ENCODE peak calls at places on chromosomes 4 and X, in ten cellular contexts. I is heart left ventricle; C is H9; A is cardiac muscle cell; E is CD4-positive, alpha-beta T cell; D is esophagus squamous epithelium; Q is fibroblast of lung; V is CD8-positive, alpha-beta memory T cell; G is neural progenitor cell; L is hepatocyte. S is an unnamed sample.

GRCh38 chr4:109810580-109811387 is 4.8 kb upstream of the GAR1 start:
- DNase-seq in A (no peak), Q (no peak), L (no peak), G (no peak), V (no peak), I (no peak), D (no peak), E (no peak), C (no peak), S (no peak)

GRCh38 chr4:10082047-10082446 is 34.6 kb downstream of the WDR1 start:
- DNase-seq in V (no peak), C (no peak), I (peak), L (no peak), D (no peak), A (no peak), Q (no peak), E (no peak), G (no peak), S (no peak)

GRCh38 chr4:184103755-184104367 is 113.8 kb downstream of the ENPP6 start:
- DNase-seq in Q (no peak), I (peak), G (peak), V (no peak), D (no peak), L (no peak), A (peak), E (no peak), C (no peak), S (no peak)

GRCh38 chr4:80243274-80244018 is 23.0 kb upstream of the FGF5 start:
- DNase-seq in D (no peak), L (no peak), Q (no peak), E (no peak), G (no peak), A (peak), C (no peak), I (no peak), V (no peak), S (no peak)

GRCh38 chr4:41678086-41678485 is 70.4 kb downstream of the PHOX2B start:
- DNase-seq in Q (peak), L (no peak), I (no peak), C (no peak), D (no peak), A (no peak), E (no peak), V (no peak), G (no peak), S (no peak)

GRCh38 chr4:150821641-150822040 is 193.4 kb downstream of the LRBA start:
- DNase-seq in L (no peak), E (no peak), V (no peak), I (no peak), D (no peak), A (peak), Q (peak), G (no peak), C (no peak), S (no peak)

GRCh38 chrX:21354725-21355124 is 19.5 kb upstream of the CNKSR2 start:
- DNase-seq in V (no peak), C (no peak), D (no peak), L (no peak), I (no peak), G (no peak), A (no peak), E (no peak), Q (no peak), S (no peak)

GRCh38 chr4:121050251-121050650 is 22.1 kb downstream of the NDNF start:
- DNase-seq in D (no peak), L (peak), A (no peak), V (no peak), G (no peak), Q (peak), C (no peak), I (no peak), E (no peak), S (no peak)

GRCh38 chrX:136431625-136432024 is 56.1 kb upstream of the BRS3 start:
- DNase-seq in G (no peak), C (no peak), L (no peak), D (no peak), A (no peak), V (no peak), Q (no peak), I (no peak), E (no peak), S (no peak)

GRCh38 chrX:72620550-72621145 is 48.0 kb upstream of the HDAC8 start:
- DNase-seq in E (no peak), D (no peak), A (no peak), V (no peak), G (no peak), C (no peak), Q (peak), I (peak), L (peak), S (no peak)

GRCh38 chrX:43644124-43644701 is 11.9 kb upstream of the MAOA start:
- DNase-seq in V (no peak), L (peak), D (no peak), Q (peak), G (peak), I (no peak), E (no peak), C (no peak), A (no peak), S (no peak)

GRCh38 chr4:28686618-28687017 is 1826.0 kb downstream of the STIM2 start:
- DNase-seq in C (peak), V (no peak), A (peak), G (peak), D (no peak), E (no peak), I (no peak), Q (peak), L (peak), S (no peak)

GRCh38 chr4:38190717-38191178 is 230.6 kb downstream of the PTTG2 start:
- DNase-seq in G (peak), E (no peak), Q (peak), I (peak), V (no peak), D (no peak), A (peak), C (no peak), L (no peak), S (no peak)

GRCh38 chr4:65665951-65666523 is 4.3 kb downstream of the EPHA5 start:
- DNase-seq in Q (peak), A (no peak), L (no peak), C (no peak), G (peak), V (no peak), I (no peak), D (no peak), E (no peak), S (no peak)

GRCh38 chrX:31604629-31605221 is 532.9 kb upstream of the FTHL17 start:
- DNase-seq in E (no peak), G (no peak), L (no peak), A (no peak), D (no peak), I (no peak), C (no peak), V (no peak), Q (no peak), S (no peak)

GRCh38 chr4:87819281-87819919 is 13.4 kb upstream of the MEPE start:
- DNase-seq in E (no peak), Q (peak), L (peak), G (peak), I (no peak), A (no peak), D (no peak), C (peak), V (no peak), S (no peak)

GRCh38 chr4:153137168-153137567 is 67.1 kb upstream of the TRIM2 start:
- DNase-seq in I (no peak), A (no peak), E (no peak), V (no peak), L (peak), Q (peak), C (no peak), D (no peak), G (no peak), S (no peak)

GRCh38 chr4:147696866-147697265 is 12.9 kb upstream of the PRMT9 start:
- DNase-seq in V (no peak), C (no peak), A (no peak), Q (no peak), L (no peak), E (no peak), G (no peak), D (no peak), I (no peak), S (no peak)

GRCh38 chr4:106690487-106690886 is 321.9 kb upstream of the GIMD1 start:
- DNase-seq in L (no peak), C (no peak), A (no peak), I (no peak), G (no peak), Q (peak), E (no peak), V (no peak), D (no peak), S (no peak)

GRCh38 chrX:10173331-10173900 is 16.6 kb downstream of the CLCN4 start:
- DNase-seq in E (no peak), G (peak), L (peak), C (peak), I (peak), A (peak), D (no peak), V (no peak), Q (peak), S (peak)

GRCh38 chrX:29435396-29435795 is 780.0 kb upstream of the MAGEB2 start:
- DNase-seq in L (no peak), C (no peak), I (no peak), Q (peak), G (no peak), E (no peak), D (no peak), V (no peak), A (no peak), S (no peak)

GRCh38 chrX:38080808-38081207 is 74.5 kb downstream of the SYTL5 start:
- DNase-seq in C (no peak), L (no peak), E (no peak), V (no peak), A (no peak), D (no peak), I (no peak), G (peak), Q (peak), S (no peak)

GRCh38 chr4:4302001-4302400 is 11.9 kb downstream of the ZBTB49 start:
- DNase-seq in E (no peak), I (no peak), L (no peak), D (no peak), A (no peak), V (no peak), G (no peak), C (no peak), Q (no peak), S (no peak)
- H3K27ac ChIP-seq in E (no peak), I (no peak), L (no peak), D (no peak), A (peak), V (no peak), G (no peak), C (no peak), Q (no peak), S (no peak)

DNA sequence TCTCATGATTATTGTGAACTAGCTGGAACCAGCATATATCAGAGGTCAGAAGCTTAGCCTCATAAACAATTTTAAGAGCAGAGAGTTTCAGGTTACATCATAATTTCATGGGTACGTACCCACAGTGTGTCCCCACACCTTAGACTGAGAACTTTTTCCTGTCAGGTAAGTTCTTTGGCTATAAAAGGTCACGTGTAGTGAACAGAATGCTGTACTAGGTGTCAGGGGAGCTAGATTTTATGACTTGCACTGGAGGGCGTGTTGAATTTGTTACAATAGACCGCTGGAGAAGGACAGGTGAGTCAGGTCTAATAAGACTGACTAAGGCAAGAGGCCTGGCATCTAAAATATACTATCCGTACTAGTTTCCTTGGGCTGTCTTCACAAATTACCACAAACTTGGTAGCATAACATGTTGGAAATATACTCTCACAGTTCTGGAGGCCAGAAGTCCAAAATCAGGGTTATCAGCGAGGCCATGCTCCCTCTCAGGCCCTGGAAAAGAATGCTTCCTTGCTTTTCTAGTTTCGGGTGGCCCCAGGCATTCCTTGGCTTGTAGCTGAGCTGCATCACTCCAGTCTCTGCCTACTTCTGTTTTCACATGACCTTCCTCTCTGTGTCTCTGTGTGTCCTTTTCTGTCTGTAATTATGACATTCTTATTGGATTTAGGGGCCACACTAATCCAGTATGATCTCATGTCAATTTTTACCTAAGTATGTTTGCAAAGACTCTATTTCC is 512.0 kb upstream of the NR3C2 start:
- DNase-seq in I (no peak), G (no peak), A (no peak), Q (no peak), V (no peak), E (no peak), L (peak), D (no peak), C (no peak), S (no peak)
- H3K27ac ChIP-seq in I (no peak), G (no peak), A (no peak), Q (no peak), V (no peak), E (no peak), L (peak), D (no peak), C (no peak), S (no peak)

GRCh38 chr4:22574880-22575279 is 59.0 kb upstream of the ADGRA3 start:
- DNase-seq in G (no peak), V (no peak), A (no peak), L (no peak), Q (no peak), E (no peak), D (no peak), I (no peak), C (no peak), S (no peak)
- H3K27ac ChIP-seq in G (no peak), V (no peak), A (no peak), L (no peak), Q (no peak), E (no peak), D (no peak), I (no peak), C (no peak), S (no peak)

GRCh38 chrX:73827406-73827805 is 264.4 kb downstream of the CHIC1 start:
- DNase-seq in I (no peak), E (no peak), A (no peak), V (no peak), D (no peak), G (no peak), C (no peak), L (no peak), Q (no peak), S (no peak)

GRCh38 chrX:73823473-73824004 is 260.5 kb downstream of the CHIC1 start:
- DNase-seq in E (no peak), D (no peak), G (no peak), L (no peak), A (no peak), C (no peak), I (no peak), V (no peak), Q (no peak), S (no peak)

GRCh38 chrX:73826996-73827395 is 264.0 kb downstream of the CHIC1 start:
- DNase-seq in L (no peak), Q (no peak), A (no peak), I (no peak), D (no peak), E (no peak), C (no peak), V (no peak), G (no peak), S (no peak)

GRCh38 chrX:73828080-73828720 is 265.2 kb downstream of the CHIC1 start:
- DNase-seq in C (no peak), Q (no peak), I (no peak), G (no peak), V (no peak), E (no peak), A (no peak), D (no peak), L (no peak), S (no peak)

DNA sequence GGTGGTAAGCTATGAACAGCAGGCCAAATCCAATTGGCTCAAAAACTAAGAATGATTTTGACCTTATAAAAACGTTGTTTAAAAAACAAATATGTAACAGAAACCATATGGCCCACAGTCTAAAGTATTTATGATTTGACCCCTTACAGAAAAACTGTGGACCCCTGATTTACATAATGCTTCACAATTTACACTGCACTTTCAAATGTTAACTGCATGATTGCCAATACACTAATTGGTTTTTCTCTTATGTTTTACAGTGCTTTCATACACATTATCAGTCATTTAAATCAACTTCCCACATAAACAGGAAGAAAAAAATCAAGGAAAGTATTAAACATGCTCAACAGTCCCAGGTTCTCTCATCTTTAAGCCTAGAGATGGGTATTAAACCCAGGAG is 262.6 kb downstream of the CHIC1 start:
- DNase-seq in C (no peak), L (no peak), Q (no peak), A (no peak), D (no peak), E (no peak), V (no peak), I (no peak), G (no peak), S (no peak)
- H3K27ac ChIP-seq in C (no peak), L (no peak), Q (no peak), A (no peak), D (no peak), E (no peak), V (no peak), I (no peak), G (no peak), S (no peak)